ENCODE peak calls at places on chromosome 9, in ten cellular contexts. Q, K, O, X, G, E, C, B, P and S are unnamed samples.

GRCh38 chr9:83281306-83282255 is 218.6 kb upstream of the RASEF start:
- DNase-seq in P (peak; percentile 86), O (peak; percentile 34), Q (peak; percentile 55), C (no peak), G (no peak), B (no peak), X (no peak), E (no peak), K (no peak), S (no peak)

GRCh38 chr9:88767504-88767790 is 223.8 kb upstream of the S1PR3 start:
- DNase-seq in X (no peak), K (no peak), C (no peak), P (no peak), Q (no peak), G (no peak), E (no peak), B (no peak), O (no peak), S (no peak)

GRCh38 chr9:133709716-133710571 is 28.2 kb downstream of the SARDH start:
- DNase-seq in X (no peak), C (no peak), E (no peak), K (no peak), P (no peak), B (no peak), O (no peak), G (no peak), Q (no peak), S (peak; percentile 54)

GRCh38 chr9:130627896-130628792 is 36.2 kb upstream of the PRDM12 start:
- DNase-seq in Q (no peak), O (no peak), B (no peak), C (no peak), G (no peak), X (no peak), E (no peak), K (no peak), P (no peak), S (no peak)

GRCh38 chr9:107213561-107214028 is 69.5 kb upstream of the RAD23B start:
- DNase-seq in C (no peak), P (peak; percentile 93), K (no peak), B (peak; percentile 36), G (no peak), O (no peak), X (no peak), Q (peak; percentile 67), E (no peak), S (no peak)

GRCh38 chr9:318646-319045 is 104.0 kb downstream of the DOCK8 start:
- DNase-seq in E (no peak), B (no peak), Q (no peak), X (no peak), C (no peak), K (no peak), G (no peak), P (no peak), O (no peak), S (no peak)

GRCh38 chr9:89576404-89576824 is 28.4 kb upstream of the GADD45G start:
- DNase-seq in C (no peak), K (no peak), G (no peak), B (no peak), P (peak; percentile 57), O (no peak), X (no peak), E (no peak), Q (no peak), S (no peak)

GRCh38 chr9:121353246-121353975 is 16.6 kb downstream of the STOM start:
- DNase-seq in C (peak; percentile 33), P (no peak), O (no peak), B (peak; percentile 39), E (no peak), X (no peak), Q (no peak), K (no peak), G (no peak), S (no peak)

GRCh38 chr9:130640681-130641080 is 23.7 kb upstream of the PRDM12 start:
- DNase-seq in E (no peak), K (no peak), O (no peak), C (no peak), X (no peak), Q (no peak), B (no peak), G (no peak), P (no peak), S (no peak)

GRCh38 chr9:77427256-77427927 is 220.7 kb downstream of the GNA14 start:
- DNase-seq in C (no peak), E (no peak), Q (no peak), G (no peak), P (no peak), O (no peak), B (no peak), X (no peak), K (no peak), S (no peak)

GRCh38 chr9:128729302-128729701 is 5.4 kb upstream of the ZDHHC12 start:
- DNase-seq in G (no peak), O (peak; percentile 50), K (no peak), C (no peak), E (no peak), B (no peak), X (no peak), Q (no peak), P (no peak), S (no peak)

GRCh38 chr9:127785023-127785932 is 556 bp upstream of the CDK9 start:
- DNase-seq in Q (peak; percentile 89), E (peak; percentile 90), X (peak; percentile 82), B (peak; percentile 89), G (peak; percentile 81), O (peak; percentile 49), K (peak; percentile 84), P (peak; percentile 60), C (peak; percentile 82), S (peak; percentile 90)

GRCh38 chr9:89436326-89436725 is 61.6 kb downstream of the SEMA4D start:
- DNase-seq in B (no peak), P (no peak), X (no peak), E (no peak), K (peak; percentile 73), O (no peak), G (peak; percentile 83), Q (no peak), C (no peak), S (no peak)

GRCh38 chr9:104992696-104993095 is 64.7 kb upstream of the ABCA1 start:
- DNase-seq in G (no peak), K (no peak), B (no peak), O (peak; percentile 39), X (no peak), E (no peak), P (peak; percentile 59), C (no peak), Q (no peak), S (no peak)

GRCh38 chr9:16710888-16711287 is 159.6 kb downstream of the BNC2 start:
- DNase-seq in X (no peak), Q (no peak), G (no peak), C (no peak), B (no peak), P (no peak), E (no peak), K (no peak), O (peak; percentile 49), S (no peak)

GRCh38 chr9:131748411-131748955 is 8.6 kb upstream of the RAPGEF1 start:
- DNase-seq in C (no peak), Q (no peak), B (no peak), E (no peak), K (no peak), P (no peak), X (no peak), G (no peak), O (no peak), S (no peak)

GRCh38 chr9:38183994-38184568 is 115.1 kb upstream of the SHB start:
- DNase-seq in G (no peak), Q (no peak), X (no peak), E (no peak), B (no peak), K (no peak), O (no peak), P (peak; percentile 52), C (no peak), S (no peak)

GRCh38 chr9:125663127-125663526 is 43.9 kb downstream of the MAPKAP1 start:
- DNase-seq in G (no peak), B (no peak), E (no peak), P (peak; percentile 12), Q (no peak), X (no peak), K (no peak), O (no peak), C (no peak), S (no peak)

GRCh38 chr9:34996181-34996904 is 6.8 kb downstream of the DNAJB5 start:
- DNase-seq in B (no peak), C (no peak), X (no peak), K (no peak), O (no peak), Q (no peak), P (no peak), G (no peak), E (no peak), S (peak; percentile 43)

GRCh38 chr9:34553511-34554021 is 30.8 kb upstream of the ENHO start:
- DNase-seq in K (no peak), C (no peak), G (no peak), E (no peak), P (no peak), O (no peak), X (no peak), Q (no peak), B (no peak), S (no peak)

GRCh38 chr9:108093773-108094675 is 604.5 kb upstream of the KLF4 start:
- DNase-seq in E (no peak), X (no peak), G (no peak), K (no peak), O (no peak), B (no peak), Q (no peak), P (peak; percentile 58), C (no peak), S (peak; percentile 65)

GRCh38 chr9:14097215-14097614 is 216.7 kb downstream of the NFIB start:
- DNase-seq in B (no peak), G (no peak), Q (no peak), K (no peak), C (no peak), X (no peak), O (no peak), E (no peak), P (peak; percentile 66), S (no peak)

GRCh38 chr9:130692365-130692764 is 1.2 kb upstream of the EXOSC2 start:
- DNase-seq in P (no peak), O (no peak), C (no peak), Q (no peak), K (no peak), B (peak; percentile 32), G (no peak), X (no peak), E (no peak), S (peak; percentile 72)

GRCh38 chr9:126705767-126706697 is 92.3 kb downstream of the LMX1B start:
- DNase-seq in G (no peak), P (peak; percentile 36), B (peak; percentile 86), Q (peak; percentile 60), X (peak; percentile 63), C (peak; percentile 26), E (peak; percentile 55), K (peak; percentile 28), O (no peak), S (peak; percentile 74)